ENCODE peak calls at places on chromosome 18, in five cellular contexts. J is uterus; R is CD4-positive, alpha-beta T cell; H is retinal pigment epithelial cell; A is GM13976. G is an unnamed sample.

GRCh38 chr18:28855524-28855923 is 678.6 kb upstream of the CDH2 start:
- DNase-seq in J (no peak), R (no peak), H (no peak), A (no peak), G (peak)

GRCh38 chr18:2513616-2514015 is 57.7 kb downstream of the METTL4 start:
- DNase-seq in J (no peak), R (no peak), H (no peak), A (no peak), G (no peak)

GRCh38 chr18:9417081-9417841 is 58.1 kb upstream of the RALBP1 start:
- DNase-seq in J (peak), R (no peak), H (peak), A (no peak), G (peak)

GRCh38 chr18:9907867-9908266 is 5.9 kb upstream of the VAPA start:
- DNase-seq in J (no peak), R (no peak), H (no peak), A (no peak), G (no peak)

GRCh38 chr18:45046226-45046625 is 365.5 kb downstream of the SETBP1 start:
- DNase-seq in J (no peak), R (no peak), H (no peak), A (no peak), G (no peak)

GRCh38 chr18:74496508-74497307 is 545 bp downstream of the CNDP2 start:
- DNase-seq in J (peak), R (no peak), H (no peak), A (no peak), G (peak)

GRCh38 chr18:46732801-46733200 is 24.1 kb downstream of the ST8SIA5 start:
- DNase-seq in J (no peak), R (no peak), H (no peak), A (no peak), G (no peak)

GRCh38 chr18:53458266-53458665 is 766.2 kb downstream of the MBD2 start:
- DNase-seq in J (no peak), R (no peak), H (no peak), A (no peak), G (no peak)

GRCh38 chr18:29496276-29496675 is 1319.3 kb upstream of the CDH2 start:
- DNase-seq in J (no peak), R (no peak), H (no peak), A (no peak), G (peak)

GRCh38 chr18:8942909-8943545 is 159.5 kb upstream of the NDUFV2 start:
- DNase-seq in J (no peak), R (no peak), H (no peak), A (no peak), G (no peak)

GRCh38 chr18:44771957-44772917 is 91.5 kb downstream of the SETBP1 start:
- DNase-seq in J (peak), R (no peak), H (no peak), A (no peak), G (no peak)

DNA sequence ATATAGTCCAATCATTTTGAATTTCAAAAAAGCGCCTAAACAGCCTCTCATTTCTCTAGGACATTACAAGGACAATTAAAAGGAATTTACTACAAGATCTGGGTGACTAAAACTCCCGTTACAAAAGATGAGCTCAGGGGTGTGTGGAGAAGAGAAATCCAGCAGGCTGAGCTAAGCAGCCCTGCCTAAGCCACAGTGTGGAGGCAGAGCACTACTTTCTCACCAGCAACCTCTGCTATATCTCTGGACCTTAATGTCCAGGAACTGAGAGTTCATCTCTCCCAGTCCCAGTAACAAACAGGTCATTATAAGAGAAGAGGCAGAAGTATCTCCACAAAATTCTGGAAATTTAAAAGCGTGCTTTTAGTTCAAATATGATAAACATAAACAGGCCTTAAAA is 18.9 kb upstream of the ANKRD62 start:
- DNase-seq in J (no peak), R (no peak), H (no peak), A (no peak), G (no peak)
- TF ChIP-seq CTCF in J (no peak), R (no peak), H (peak), A (peak), G (no peak)

DNA sequence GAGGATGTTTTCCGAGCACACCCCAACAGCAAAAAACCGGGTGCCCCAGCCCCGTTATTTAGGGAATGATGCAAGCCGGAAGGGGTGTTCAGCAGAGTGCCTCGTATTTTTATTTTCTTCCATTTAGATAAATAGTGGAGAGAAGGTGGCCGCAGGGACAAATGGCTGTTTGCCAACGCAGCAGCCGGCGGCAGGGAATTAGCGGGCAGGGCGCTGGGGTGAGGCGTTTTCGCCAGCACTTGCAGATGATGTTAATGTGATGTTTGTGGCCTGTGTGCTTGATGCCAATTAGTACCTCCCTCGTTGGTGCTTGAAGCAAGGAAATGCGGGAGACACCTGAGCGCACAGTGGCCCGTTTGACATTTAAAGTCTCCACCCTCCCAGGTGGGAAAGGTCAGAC is 38.9 kb downstream of the NFATC1 start:
- DNase-seq in J (no peak), R (no peak), H (no peak), A (no peak), G (no peak)
- TF ChIP-seq CTCF in J (no peak), R (no peak), H (no peak), A (no peak), G (no peak)

GRCh38 chr18:58541137-58541788 is 87.6 kb downstream of the ALPK2 start:
- DNase-seq in J (no peak), R (no peak), H (no peak), A (no peak), G (no peak)
- TF ChIP-seq CTCF in J (peak), R (peak), H (peak), A (peak), G (peak)

GRCh38 chr18:55340998-55341397 is 247.0 kb downstream of the TCF4 start:
- DNase-seq in J (no peak), R (no peak), H (no peak), A (no peak), G (no peak)

GRCh38 chr18:55337908-55338521 is 250.0 kb downstream of the TCF4 start:
- DNase-seq in J (no peak), R (no peak), H (no peak), A (no peak), G (peak)

GRCh38 chr18:55339990-55340389 is 248.0 kb downstream of the TCF4 start:
- DNase-seq in J (no peak), R (no peak), H (no peak), A (no peak), G (no peak)

GRCh38 chr18:55337153-55337552 is 250.8 kb downstream of the TCF4 start:
- DNase-seq in J (no peak), R (no peak), H (no peak), A (no peak), G (no peak)

DNA sequence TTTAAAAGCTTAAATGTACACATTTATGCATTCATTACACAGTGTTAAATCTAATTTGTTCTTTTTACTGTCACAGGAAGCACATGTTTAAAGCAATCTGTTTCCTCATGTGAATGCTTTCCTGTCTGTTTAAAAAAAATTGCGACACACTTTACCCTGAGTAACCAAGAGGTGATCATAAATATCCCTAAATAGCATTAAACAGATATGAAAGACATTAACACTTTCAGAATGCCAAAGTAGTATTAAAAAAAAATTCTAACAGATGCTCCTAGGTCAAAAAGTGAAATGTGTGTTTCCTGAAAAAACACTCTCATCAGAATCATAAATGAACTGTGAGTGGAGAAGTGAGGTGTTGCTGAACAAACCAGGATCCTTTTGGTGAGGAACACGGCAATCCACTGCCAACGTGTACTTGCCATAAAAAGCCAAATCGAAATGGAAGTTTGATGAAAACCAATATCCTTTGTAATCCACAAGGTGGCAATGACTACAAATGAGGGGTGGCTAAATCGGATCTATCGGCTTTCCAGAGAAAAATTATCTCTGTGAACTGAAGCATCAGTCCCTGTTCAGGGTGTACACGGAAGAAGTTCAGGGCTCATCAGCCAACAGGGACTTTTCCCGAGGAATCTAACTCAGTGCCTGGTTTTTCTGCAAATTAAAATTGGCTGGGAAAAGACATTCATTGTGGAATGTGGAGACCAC is 248.9 kb downstream of the TCF4 start:
- DNase-seq in J (no peak), R (no peak), H (no peak), A (no peak), G (peak)
- TF ChIP-seq CTCF in J (no peak), R (no peak), H (peak), A (no peak), G (peak)

DNA sequence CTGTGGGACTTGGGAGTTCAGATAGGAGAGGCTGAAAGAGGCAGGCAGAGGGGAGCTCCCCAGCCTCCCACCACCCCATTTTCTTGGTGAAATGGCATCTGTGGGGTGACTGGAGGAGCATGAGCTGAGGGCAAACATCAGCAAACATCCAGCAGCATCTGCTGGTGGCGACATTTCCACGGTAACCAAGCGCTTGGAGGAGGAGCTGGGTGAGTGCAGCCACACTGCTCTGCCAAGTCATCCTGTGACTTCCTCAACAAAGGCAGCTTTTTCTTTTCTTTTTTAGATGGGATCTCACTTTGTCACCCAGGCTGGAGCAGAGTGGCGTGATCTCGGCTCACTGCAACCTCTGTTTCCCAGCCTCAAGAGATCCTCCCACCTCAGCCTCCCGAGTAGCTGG is 5.6 kb downstream of the TXNL4A start:
- DNase-seq in J (no peak), R (no peak), H (no peak), A (no peak), G (peak)
- TF ChIP-seq CTCF in J (no peak), R (no peak), H (no peak), A (no peak), G (no peak)

DNA sequence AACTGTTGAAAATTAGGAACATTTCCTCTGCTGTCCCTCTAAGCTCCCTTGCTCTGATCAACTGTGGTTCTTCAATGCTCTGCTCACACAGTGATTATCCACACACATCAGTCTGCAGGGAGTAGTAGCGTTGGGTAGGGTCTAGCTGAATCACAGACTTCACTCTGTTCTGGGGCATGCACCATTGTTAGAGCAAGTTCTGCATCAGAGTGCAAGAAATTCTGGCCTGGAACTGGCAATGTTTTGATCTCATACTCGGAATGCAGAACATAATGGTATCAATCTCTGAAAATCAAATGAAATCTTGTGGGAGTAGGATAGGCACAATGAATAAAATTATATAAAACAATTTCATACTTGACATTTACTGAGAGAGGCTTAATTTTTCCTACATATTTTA is 55.3 kb downstream of the HRH4 start:
- DNase-seq in J (no peak), R (no peak), H (no peak), A (no peak), G (no peak)
- TF ChIP-seq CTCF in J (no peak), R (no peak), H (no peak), A (no peak), G (no peak)